ENCODE peak calls at places on chromosome 14, in eight cellular contexts. B is endodermal cell, W is upper lobe of left lung, T is tibial artery, Y is heart left ventricle, N is hepatocyte, C is H1, A is A673. D is an unnamed sample.
A peak's percentile ranks its signal among the peaks of the same experiment; 100 is the strongest.

GRCh38 chr14:100334904-100335303 is 11.8 kb downstream of the SLC25A47 start:
- DNase-seq in W (no peak), N (no peak), Y (no peak), A (no peak), C (no peak), T (peak; percentile 55), B (no peak), D (peak; percentile 11)

GRCh38 chr14:67485501-67486095 is 2.9 kb downstream of the TMEM229B start:
- DNase-seq in B (peak; percentile 73), C (no peak), T (no peak), N (peak; percentile 36), W (no peak), A (peak; percentile 21), Y (no peak), D (no peak)

GRCh38 chr14:54590481-54590880 is 23.6 kb downstream of the SAMD4A start:
- DNase-seq in T (no peak), A (no peak), B (no peak), W (no peak), Y (no peak), N (no peak), C (no peak), D (no peak)

GRCh38 chr14:33699300-33699699 is 251.6 kb downstream of the EGLN3 start:
- DNase-seq in T (no peak), C (no peak), A (no peak), B (no peak), N (no peak), W (no peak), Y (no peak), D (no peak)

GRCh38 chr14:61355892-61356325 is 34.5 kb downstream of the PRKCH start:
- DNase-seq in T (peak; percentile 67), C (no peak), W (peak; percentile 79), B (peak; percentile 88), Y (peak; percentile 75), A (peak; percentile 65), N (peak; percentile 51), D (peak; percentile 19)

GRCh38 chr14:98963610-98964009 is 308.4 kb downstream of the BCL11B start:
- DNase-seq in C (peak; percentile 8), Y (no peak), A (no peak), T (no peak), B (peak; percentile 65), W (no peak), N (no peak), D (peak; percentile 15)

GRCh38 chr14:94008234-94008633 is 11.1 kb downstream of the CCDC197 start:
- DNase-seq in W (no peak), C (no peak), A (no peak), B (no peak), T (no peak), Y (no peak), N (no peak), D (no peak)

GRCh38 chr14:66709292-66709691 is 201.3 kb downstream of the GPHN start:
- DNase-seq in C (no peak), T (no peak), N (no peak), W (no peak), B (no peak), Y (no peak), A (peak; percentile 9), D (no peak)

GRCh38 chr14:92224348-92224954 is 98.5 kb upstream of the SLC24A4 start:
- DNase-seq in A (peak; percentile 36), W (no peak), N (no peak), Y (no peak), B (no peak), C (no peak), T (no peak), D (no peak)

GRCh38 chr14:29710015-29710414 is 217.6 kb downstream of the PRKD1 start:
- DNase-seq in W (no peak), Y (no peak), C (no peak), N (no peak), B (no peak), A (peak; percentile 54), T (no peak), D (no peak)

GRCh38 chr14:63473194-63473788 is 69.9 kb downstream of the PPP2R5E start:
- DNase-seq in W (no peak), T (no peak), N (no peak), Y (no peak), C (no peak), A (peak; percentile 41), B (no peak), D (no peak)

GRCh38 chr14:33085799-33086198 is 147.1 kb downstream of the NPAS3 start:
- DNase-seq in C (no peak), A (no peak), Y (no peak), B (no peak), N (no peak), T (no peak), W (no peak), D (no peak)

GRCh38 chr14:32531942-32532341 is 202.8 kb downstream of the AKAP6 start:
- DNase-seq in Y (no peak), A (no peak), C (no peak), W (no peak), T (no peak), N (no peak), B (no peak), D (no peak)

GRCh38 chr14:35083530-35084150 is 37.6 kb downstream of the FAM177A1 start:
- DNase-seq in N (no peak), T (no peak), Y (no peak), B (no peak), W (no peak), A (no peak), C (no peak), D (no peak)
- H3K36me3 ChIP-seq in N (no peaks in the 10 kb centered on the region), T (peaks cover 79% of the 10 kb centered on the region), Y (peaks cover 14% of the 10 kb centered on the region), B (peaks cover 81% of the 10 kb centered on the region), W (peaks cover 55% of the 10 kb centered on the region), A (peaks cover 37% of the 10 kb centered on the region), C (peaks cover 37% of the 10 kb centered on the region), D (peaks cover 3% of the 10 kb centered on the region)

GRCh38 chr14:20627337-20628032 is 14.0 kb downstream of the OR6S1 start:
- DNase-seq in N (no peak), C (no peak), W (no peak), A (no peak), B (no peak), T (no peak), Y (no peak), D (no peak)

GRCh38 chr14:20623798-20624197 is 17.7 kb downstream of the OR6S1 start:
- DNase-seq in B (peak; percentile 58), W (no peak), Y (no peak), A (no peak), N (no peak), C (no peak), T (no peak), D (no peak)

GRCh38 chr14:20626274-20626673 is 15.2 kb downstream of the OR6S1 start:
- DNase-seq in T (no peak), W (no peak), N (no peak), B (no peak), C (no peak), A (no peak), Y (no peak), D (no peak)

GRCh38 chr14:20622816-20623291 is 18.6 kb downstream of the OR6S1 start:
- DNase-seq in B (peak; percentile 57), N (no peak), A (no peak), T (no peak), W (no peak), C (no peak), Y (no peak), D (peak; percentile 53)

DNA sequence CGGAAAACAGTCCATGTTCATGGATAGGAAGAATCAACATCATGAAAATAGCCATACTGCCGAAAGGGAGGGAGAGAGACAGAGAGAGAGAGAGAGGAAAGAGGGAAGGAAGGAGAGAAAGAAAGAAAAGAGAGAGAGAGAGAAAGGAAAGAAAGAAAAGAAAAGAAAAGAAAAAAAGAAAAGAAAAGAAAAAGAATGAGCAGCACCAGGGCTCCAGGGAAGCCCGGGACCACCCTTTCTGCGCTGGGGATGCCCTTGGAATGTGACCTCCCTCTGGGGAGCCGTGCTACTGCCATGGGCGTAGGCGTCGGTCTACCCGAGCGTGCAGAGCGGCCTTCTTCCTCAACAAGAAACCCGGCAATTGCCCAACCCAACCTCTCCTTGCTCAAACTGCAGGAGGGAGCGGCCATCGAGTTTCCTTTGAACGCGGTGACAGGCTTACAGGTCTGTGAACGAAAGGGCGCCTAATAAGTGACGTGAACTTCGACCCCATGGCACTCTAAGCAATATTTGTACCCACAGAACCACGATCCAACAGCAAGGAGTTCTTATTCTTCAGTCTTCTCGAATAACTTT is 16.9 kb downstream of the OR6S1 start:
- DNase-seq in A (peak; percentile 73), W (peak; percentile 89), B (peak; percentile 91), T (no peak), C (peak; percentile 74), N (peak; percentile 84), Y (peak; percentile 59), D (peak; percentile 73)
- H3K4me3 ChIP-seq in A (peak overlapping the region; percentile 43), W (no peak overlapping the region), B (peak overlapping the region; percentile 93), T (peak overlapping the region; percentile 41), C (peak overlapping the region; percentile 64), N (peak overlapping the region; percentile 42), Y (peak overlapping the region; percentile 39), D (peak overlapping the region; percentile 55)

GRCh38 chr14:22908601-22909000 is 10.3 kb downstream of the RBM23 start:
- DNase-seq in W (no peak), A (no peak), N (no peak), T (no peak), Y (no peak), B (no peak), C (no peak), D (no peak)
- H3K36me3 ChIP-seq in W (peaks cover 74% of the 10 kb centered on the region), A (peaks cover 80% of the 10 kb centered on the region), N (no peaks in the 10 kb centered on the region), T (peaks cover 62% of the 10 kb centered on the region), Y (peaks cover 52% of the 10 kb centered on the region), B (peaks cover 66% of the 10 kb centered on the region), C (peaks cover 52% of the 10 kb centered on the region), D (peaks cover 24% of the 10 kb centered on the region)

GRCh38 chr14:69690042-69690441 is 76.9 kb upstream of the SRSF5 start:
- DNase-seq in T (no peak), B (no peak), A (no peak), Y (no peak), C (no peak), W (no peak), N (no peak), D (no peak)

GRCh38 chr14:69685217-69685616 is 73.8 kb downstream of the SUSD6 start:
- DNase-seq in A (no peak), W (no peak), B (no peak), T (no peak), N (no peak), C (no peak), Y (no peak), D (no peak)

GRCh38 chr14:69685716-69686115 is 74.3 kb downstream of the SUSD6 start:
- DNase-seq in A (no peak), T (peak; percentile 77), B (no peak), Y (peak; percentile 64), C (no peak), N (peak; percentile 44), W (peak; percentile 85), D (no peak)

GRCh38 chr14:69684461-69685183 is 73.2 kb downstream of the SUSD6 start:
- DNase-seq in B (no peak), Y (no peak), C (no peak), T (no peak), W (peak; percentile 50), A (no peak), N (no peak), D (no peak)

DNA sequence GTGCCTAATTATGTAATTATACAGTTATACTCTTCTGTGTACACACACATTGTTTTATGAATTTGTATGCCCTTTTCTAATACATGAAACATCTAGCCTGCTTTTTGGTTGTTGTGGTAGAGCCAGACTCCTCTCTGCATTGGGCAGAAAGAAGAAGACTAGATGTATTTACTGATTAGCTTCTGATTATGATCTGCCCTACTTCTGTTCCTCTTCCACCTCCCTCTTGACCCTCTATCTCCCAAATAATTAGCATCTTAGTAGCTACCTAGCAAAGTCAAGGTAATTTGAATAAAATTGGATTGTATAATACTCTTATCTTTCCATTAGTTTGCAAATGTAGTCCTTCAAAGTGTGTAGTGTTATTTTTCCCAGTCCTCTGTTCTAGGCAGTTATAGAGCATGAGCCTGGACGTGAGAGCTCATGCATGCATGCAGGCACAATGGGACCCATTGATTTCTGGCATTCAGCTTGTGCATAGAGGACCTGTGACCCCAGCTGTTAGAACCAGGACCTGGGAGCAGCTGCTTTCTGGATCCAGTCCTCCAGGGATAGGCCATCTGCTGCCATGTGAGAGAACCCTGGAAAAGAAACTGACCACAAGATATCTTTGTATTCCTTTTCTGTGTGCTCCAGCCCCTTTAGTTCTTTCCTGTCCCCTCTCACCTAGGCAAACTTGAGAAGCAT is 76.7 kb downstream of the SUSD6 start:
- DNase-seq in A (no peak), C (no peak), Y (no peak), N (no peak), B (no peak), T (no peak), W (no peak), D (no peak)
- H3K4me3 ChIP-seq in A (no peak overlapping the region), C (no peak overlapping the region), Y (no peak overlapping the region), N (no peak overlapping the region), B (no peak overlapping the region), T (no peak overlapping the region), W (no peak overlapping the region), D (no peak overlapping the region)